ENCODE peak calls at places on chromosome 4, in four cellular contexts. G is K562, U is WTC11, I is HepG2. S is an unnamed sample.

GRCh38 chr4:77025643-77026321 is 50.0 kb downstream of the CCNI start:
- DNase-seq in G (no peak), U (no peak), I (no peak), S (no peak)

GRCh38 chr4:98801259-98801725 is 127.6 kb downstream of the EIF4E start:
- DNase-seq in G (no peak), U (no peak), I (no peak), S (no peak)

GRCh38 chr4:140243345-140243753 is 89.4 kb upstream of the MAML3 start:
- DNase-seq in I (no peak), U (no peak), G (no peak), S (no peak)

GRCh38 chr4:57424231-57424897 is 314.2 kb upstream of the IGFBP7 start:
- DNase-seq in G (no peak), U (no peak), I (no peak), S (no peak)

GRCh38 chr4:40309250-40309774 is 25.8 kb upstream of the CHRNA9 start:
- DNase-seq in U (peak), I (peak), G (peak), S (peak)

GRCh38 chr4:121696140-121696640 is 590 bp downstream of the ANXA5 start:
- DNase-seq in U (peak), G (peak), I (peak), S (peak)

GRCh38 chr4:56129431-56129861 is 180.7 kb downstream of the CEP135 start:
- DNase-seq in G (no peak), I (peak), U (peak), S (peak)

GRCh38 chr4:76434901-76435688 is at the start of gene SHROOM3:
- DNase-seq in I (no peak), U (no peak), G (no peak), S (no peak)

GRCh38 chr4:150886597-150886996 is 128.5 kb downstream of the LRBA start:
- DNase-seq in U (no peak), I (no peak), G (no peak), S (no peak)

GRCh38 chr4:125991398-125991797 is 676.6 kb downstream of the FAT4 start:
- DNase-seq in G (no peak), U (no peak), I (no peak), S (no peak)

GRCh38 chr4:142697303-142697702 is 148.8 kb downstream of the INPP4B start:
- DNase-seq in I (no peak), G (no peak), U (no peak), S (no peak)

GRCh38 chr4:99208719-99209075 is 10.3 kb downstream of the ADH6 start:
- DNase-seq in G (no peak), I (no peak), U (peak), S (no peak)

GRCh38 chr4:16894406-16894805 is 4.0 kb downstream of the LDB2 start:
- DNase-seq in G (no peak), U (no peak), I (no peak), S (no peak)

GRCh38 chr4:22595684-22596083 is 79.8 kb upstream of the ADGRA3 start:
- DNase-seq in U (no peak), I (no peak), G (no peak), S (no peak)

GRCh38 chr4:3462790-3463415 is at the start of gene DOK7:
- DNase-seq in I (no peak), U (peak), G (peak), S (peak)

GRCh38 chr4:14552119-14552518 is 450.2 kb upstream of the CPEB2 start:
- DNase-seq in I (no peak), G (no peak), U (no peak), S (no peak)

GRCh38 chr4:8772499-8773123 is 99.0 kb downstream of the HMX1 start:
- DNase-seq in U (no peak), G (no peak), I (no peak), S (no peak)

GRCh38 chr4:95106408-95106928 is 348.7 kb downstream of the BMPR1B start:
- DNase-seq in U (no peak), G (no peak), I (no peak), S (no peak)

GRCh38 chr4:35689866-35690265 is 554.4 kb downstream of the ARAP2 start:
- DNase-seq in U (no peak), G (no peak), I (no peak), S (no peak)

GRCh38 chr4:154612472-154613414 is at the start of gene FGG:
- DNase-seq in G (no peak), U (no peak), I (peak), S (no peak)

GRCh38 chr4:7127591-7127990 is 59.7 kb upstream of the GRPEL1 start:
- DNase-seq in G (no peak), I (no peak), U (no peak), S (no peak)

GRCh38 chr4:127917151-127917550 is 36.5 kb downstream of the PLK4 start:
- DNase-seq in I (no peak), G (no peak), U (no peak), S (no peak)

GRCh38 chr4:165716472-165716871 is 156.6 kb upstream of the TLL1 start:
- DNase-seq in G (no peak), I (no peak), U (no peak), S (no peak)

GRCh38 chr4:165715989-165716388 is 157.0 kb upstream of the TLL1 start:
- DNase-seq in U (no peak), I (no peak), G (no peak), S (no peak)

GRCh38 chr4:165711912-165712311 is 161.1 kb upstream of the TLL1 start:
- DNase-seq in I (no peak), G (no peak), U (no peak), S (no peak)

GRCh38 chr4:165714650-165715049 is 158.4 kb upstream of the TLL1 start:
- DNase-seq in G (no peak), I (no peak), U (no peak), S (no peak)

GRCh38 chr4:165715211-165715610 is 157.8 kb upstream of the TLL1 start:
- DNase-seq in I (no peak), U (no peak), G (no peak), S (no peak)
- TF ChIP-seq ELF4 in I (no peak), U (no peak), G (no peak), S (no peak)

DNA sequence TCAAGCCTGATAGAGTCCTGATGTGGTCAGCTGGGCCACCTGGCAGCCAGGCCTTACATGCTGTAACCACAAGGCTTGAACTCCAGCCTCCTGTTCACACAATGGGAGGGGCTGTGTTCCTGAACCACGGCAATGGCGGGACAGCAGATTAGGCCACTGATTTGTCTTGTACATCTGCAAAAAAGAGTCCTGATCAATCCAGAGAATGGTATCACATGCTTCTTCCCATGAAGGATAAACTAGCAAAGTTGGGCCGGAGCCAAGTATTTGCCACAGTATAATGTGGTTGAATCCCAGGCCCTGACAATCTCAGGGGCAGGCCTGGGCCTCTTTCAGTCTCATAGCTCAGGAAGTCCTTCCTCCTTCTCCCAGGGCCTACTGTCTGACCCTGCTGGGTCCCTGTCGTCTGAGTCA is 2182.5 kb upstream of the AGA start:
- DNase-seq in U (no peak), G (no peak), I (no peak), S (no peak)
- TF ChIP-seq SP1 in U (no peak), G (no peak), I (no peak), S (no peak)

DNA sequence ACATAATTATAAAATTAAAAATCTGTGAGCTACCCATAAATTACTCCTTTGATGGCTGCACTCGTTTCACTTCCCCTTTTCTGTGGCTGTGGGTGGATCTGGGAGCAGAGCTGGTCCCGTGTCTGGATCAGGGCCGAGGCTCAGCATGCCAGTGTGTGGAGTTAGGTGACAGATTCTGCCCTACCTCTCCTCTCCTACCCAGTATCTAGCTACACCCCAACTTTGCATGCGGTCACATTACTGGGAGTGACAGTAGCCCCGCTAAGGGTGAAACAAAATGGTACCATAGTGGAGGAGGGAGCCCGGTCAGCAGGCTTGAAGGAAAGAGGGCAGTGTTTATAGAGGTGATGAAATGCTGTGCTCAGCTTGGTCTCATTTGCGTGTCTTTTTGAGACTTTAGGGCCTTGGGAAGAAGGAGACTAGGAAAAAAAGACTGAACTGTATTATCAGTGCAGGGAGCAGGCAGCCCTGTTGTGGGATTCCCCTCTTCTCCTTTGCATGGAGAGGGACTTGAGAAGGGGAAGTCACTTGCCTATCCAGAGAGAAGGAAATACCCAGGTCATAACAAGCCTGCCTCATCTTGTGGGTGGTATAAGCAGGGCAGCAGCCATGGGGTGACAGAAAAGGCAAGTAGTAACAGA is 48.4 kb downstream of the ARHGAP10 start:
- DNase-seq in U (no peak), I (no peak), G (no peak), S (no peak)
- TF ChIP-seq ELF4 in U (no peak), I (no peak), G (no peak), S (no peak)

GRCh38 chr4:137523329-137523728 is 9.0 kb downstream of the PCDH18 start:
- DNase-seq in I (no peak), G (no peak), U (no peak), S (no peak)

GRCh38 chr4:137514401-137515116 is 17.7 kb downstream of the PCDH18 start:
- DNase-seq in G (no peak), I (no peak), U (no peak), S (no peak)

GRCh38 chr4:137524642-137525384 is 7.5 kb downstream of the PCDH18 start:
- DNase-seq in G (no peak), I (no peak), U (no peak), S (no peak)

GRCh38 chr4:137521053-137521452 is 11.2 kb downstream of the PCDH18 start:
- DNase-seq in G (no peak), U (no peak), I (no peak), S (no peak)

DNA sequence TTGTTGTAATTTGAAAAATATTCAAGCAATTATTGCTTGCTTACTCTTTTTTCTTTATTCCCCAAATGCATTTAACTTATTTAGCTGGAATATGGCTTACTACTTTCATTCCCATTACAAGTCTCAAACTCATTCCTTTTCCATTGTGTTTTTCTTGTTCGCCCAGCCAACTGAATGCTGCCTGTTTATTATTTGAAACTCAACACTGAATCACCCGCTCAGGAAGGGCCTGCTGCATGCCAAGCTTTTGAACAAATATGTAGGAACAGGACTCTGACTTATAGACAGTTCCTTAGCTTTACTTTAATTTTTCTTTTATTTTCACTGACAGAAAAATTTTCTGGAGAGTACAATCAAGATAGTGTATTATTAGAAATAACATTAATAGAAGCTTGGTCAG is 12.9 kb downstream of the PCDH18 start:
- DNase-seq in G (no peak), U (no peak), I (no peak), S (no peak)
- TF ChIP-seq SP1 in G (no peak), U (no peak), I (no peak), S (no peak)

GRCh38 chr4:1261107-1261928 is 12.4 kb upstream of the CTBP1 start:
- DNase-seq in U (no peak), G (no peak), I (no peak), S (no peak)

GRCh38 chr4:1258457-1258856 is 9.5 kb upstream of the CTBP1 start:
- DNase-seq in U (no peak), I (no peak), G (no peak), S (no peak)

GRCh38 chr4:1264942-1265341 is 16.0 kb upstream of the CTBP1 start:
- DNase-seq in I (no peak), G (no peak), U (no peak), S (no peak)

GRCh38 chr4:1259966-1260365 is 11.0 kb upstream of the CTBP1 start:
- DNase-seq in G (no peak), I (no peak), U (no peak), S (no peak)

DNA sequence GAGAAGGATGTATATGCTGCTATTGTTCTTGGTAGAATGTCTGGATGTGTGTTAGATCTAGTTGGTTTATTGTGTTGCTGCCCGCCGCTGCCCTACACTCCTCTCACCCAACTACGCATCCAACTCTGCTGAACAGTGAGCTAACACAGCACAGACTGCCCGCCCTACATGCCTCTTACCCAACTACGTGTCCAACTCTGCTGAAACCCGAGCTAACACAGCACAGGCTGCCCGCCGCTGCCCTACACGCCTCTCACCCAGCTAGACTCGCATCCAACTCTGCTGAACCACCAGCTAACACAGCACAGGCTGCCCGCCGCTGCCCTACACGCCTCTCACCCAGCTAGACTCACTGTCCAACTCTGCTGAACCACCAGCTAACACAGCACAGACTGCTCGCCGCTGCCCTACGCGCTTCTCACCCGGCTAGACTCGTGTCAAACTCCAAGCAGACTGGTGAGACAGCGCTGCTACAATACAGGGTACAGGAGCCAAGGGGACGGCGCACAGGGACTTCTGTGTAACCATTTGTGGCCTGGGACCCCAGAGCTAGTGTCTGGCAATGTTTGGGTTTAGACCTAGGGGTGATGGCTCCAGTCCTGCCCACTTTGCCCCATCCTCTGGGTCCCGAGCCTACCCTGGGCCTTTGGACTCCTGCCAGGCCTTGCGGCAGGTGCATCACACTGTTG is 11.6 kb upstream of the CTBP1 start:
- DNase-seq in I (no peak), U (no peak), G (no peak), S (no peak)
- TF ChIP-seq ELF4 in I (no peak), U (no peak), G (no peak), S (no peak)

GRCh38 chr4:113811329-113811728 is 49.8 kb upstream of the CAMK2D start:
- DNase-seq in G (no peak), U (no peak), I (no peak), S (no peak)

GRCh38 chr4:113806850-113807249 is 45.3 kb upstream of the CAMK2D start:
- DNase-seq in U (no peak), I (no peak), G (no peak), S (no peak)

GRCh38 chr4:113810906-113811305 is 49.4 kb upstream of the CAMK2D start:
- DNase-seq in I (no peak), U (no peak), G (no peak), S (no peak)

DNA sequence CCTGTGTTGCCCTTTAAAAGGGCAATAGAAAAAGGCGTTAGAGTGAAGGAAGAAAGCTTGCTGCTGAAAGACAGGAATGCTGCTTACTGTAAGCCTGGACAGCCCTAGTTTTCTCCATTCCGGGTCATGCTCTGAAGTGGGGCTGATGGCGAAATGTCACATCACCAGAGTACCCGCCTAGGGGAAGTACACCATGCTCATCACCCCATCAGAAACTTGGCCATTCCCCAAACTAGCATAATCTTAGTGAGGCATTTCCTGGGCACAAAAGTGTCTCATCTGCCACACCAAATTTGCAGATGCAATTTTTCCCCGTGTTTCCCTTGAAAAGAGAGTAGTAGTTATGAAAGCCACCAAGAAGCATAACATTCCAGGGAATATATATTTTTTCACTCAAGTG is 47.8 kb upstream of the CAMK2D start:
- DNase-seq in U (no peak), G (no peak), I (no peak), S (no peak)
- TF ChIP-seq SP1 in U (no peak), G (no peak), I (no peak), S (no peak)

DNA sequence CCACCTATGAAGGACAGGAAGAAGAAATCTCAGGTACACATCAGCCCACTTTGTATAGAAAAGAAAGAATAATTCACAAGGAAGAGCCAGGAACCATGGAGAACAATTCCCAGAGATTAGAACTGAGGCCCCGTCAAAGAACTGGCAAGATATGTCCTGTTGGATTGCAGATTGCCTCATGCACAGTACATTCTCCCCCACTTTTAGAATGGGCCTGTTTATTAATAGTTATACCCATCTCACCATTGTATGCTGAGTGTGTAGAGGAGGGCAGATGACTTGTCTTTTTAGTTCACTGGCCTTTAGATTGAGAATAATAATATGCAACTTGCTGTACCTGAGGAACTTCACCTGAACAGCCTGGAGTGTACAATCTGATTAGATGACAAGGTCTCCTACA is 315.6 kb upstream of the HAND2 start:
- DNase-seq in U (no peak), G (no peak), I (no peak), S (no peak)
- TF ChIP-seq ELF4 in U (no peak), G (no peak), I (no peak), S (no peak)

DNA sequence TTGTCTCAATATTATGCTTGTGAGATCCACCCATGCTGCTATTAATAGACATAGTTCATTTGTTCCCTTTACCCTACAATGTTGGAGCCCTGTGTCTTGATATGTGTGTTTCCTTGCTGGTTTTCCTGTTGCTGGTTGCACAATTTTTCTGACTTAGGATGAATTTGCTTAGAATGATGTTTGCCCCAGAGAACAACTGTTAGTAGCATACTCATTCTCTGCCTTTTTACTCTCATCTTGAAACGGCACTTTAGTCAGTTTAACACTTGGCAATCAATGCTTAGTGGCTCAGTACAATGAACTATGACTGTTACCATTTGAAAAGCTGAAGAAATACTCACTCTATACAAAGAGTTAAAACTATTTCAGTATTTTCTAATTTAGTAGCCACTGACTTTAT is 158.8 kb upstream of the NDST4 start:
- DNase-seq in U (no peak), G (no peak), I (no peak), S (no peak)
- TF ChIP-seq SP1 in U (no peak), G (no peak), I (no peak), S (no peak)

GRCh38 chr4:183966371-183966770 is 61.3 kb downstream of the STOX2 start:
- DNase-seq in I (no peak), U (no peak), G (no peak), S (no peak)
- TF ChIP-seq ELF4 in I (no peak), U (no peak), G (no peak), S (no peak)

DNA sequence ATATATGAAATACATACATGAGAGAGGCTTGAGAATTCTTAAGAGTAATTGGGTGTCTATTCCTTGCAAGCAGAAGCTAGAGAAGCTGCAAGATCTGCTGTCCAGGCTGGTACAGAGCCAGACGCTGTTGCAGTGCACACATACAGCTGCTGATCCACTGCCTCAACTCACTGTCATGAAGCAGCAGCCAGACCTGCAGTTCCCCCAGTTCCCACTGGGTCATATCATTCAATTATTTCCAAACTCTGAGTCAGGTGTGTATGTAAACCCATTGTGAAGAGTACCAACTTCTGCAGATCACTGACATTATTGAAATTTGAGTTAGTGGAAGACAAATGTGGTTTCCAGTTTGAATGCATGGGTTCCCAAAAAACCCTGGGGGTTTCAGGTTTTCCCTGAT is 1212.8 kb upstream of the ADGRL3 start:
- DNase-seq in U (no peak), I (no peak), G (no peak), S (peak)
- TF ChIP-seq SP1 in U (no peak), I (no peak), G (no peak), S (no peak)